ENCODE peak calls at places on chromosomes 5 and 9, in five cellular contexts. One of them, this sample, is unnamed. For H3K27me3 and H3K9me3, the result is how much of the 10 kb centered on the place peaks cover.

GRCh38 chr5:136656811-136657210 is 291.5 kb upstream of the TRPC7 start:
- DNase-seq in spleen: no peak
- DNase-seq in colonic mucosa: no peak
- DNase-seq in CD8-positive, alpha-beta memory T cell: no peak
- DNase-seq in right lobe of liver: no peak
- DNase-seq in this sample: no peak

GRCh38 chr5:10661401-10661800 is 97.5 kb downstream of the ANKRD33B start:
- DNase-seq in spleen: no peak
- DNase-seq in colonic mucosa: no peak
- DNase-seq in CD8-positive, alpha-beta memory T cell: no peak
- DNase-seq in right lobe of liver: no peak
- DNase-seq in this sample: no peak

GRCh38 chr9:129473523-129474244 is 147.2 kb downstream of the C9orf50 start:
- DNase-seq in spleen: no peak
- DNase-seq in colonic mucosa: no peak
- DNase-seq in CD8-positive, alpha-beta memory T cell: no peak
- DNase-seq in right lobe of liver: no peak
- DNase-seq in this sample: no peak

GRCh38 chr5:109388407-109388806 is 21.4 kb downstream of the PJA2 start:
- DNase-seq in spleen: no peak
- DNase-seq in colonic mucosa: no peak
- DNase-seq in CD8-positive, alpha-beta memory T cell: no peak
- DNase-seq in right lobe of liver: no peak
- DNase-seq in this sample: no peak

GRCh38 chr5:151264113-151264512 is 11.1 kb downstream of the GM2A start:
- DNase-seq in spleen: no peak
- DNase-seq in colonic mucosa: no peak
- DNase-seq in CD8-positive, alpha-beta memory T cell: no peak
- DNase-seq in right lobe of liver: no peak
- DNase-seq in this sample: no peak

GRCh38 chr5:6703791-6704190 is 9.4 kb upstream of the TENT4A start:
- DNase-seq in spleen: no peak
- DNase-seq in colonic mucosa: no peak
- DNase-seq in CD8-positive, alpha-beta memory T cell: no peak
- DNase-seq in right lobe of liver: no peak
- DNase-seq in this sample: no peak

GRCh38 chr5:61732796-61733195 is 400.7 kb downstream of the ZSWIM6 start:
- DNase-seq in spleen: no peak
- DNase-seq in colonic mucosa: no peak
- DNase-seq in CD8-positive, alpha-beta memory T cell: no peak
- DNase-seq in right lobe of liver: no peak
- DNase-seq in this sample: no peak

GRCh38 chr5:158430166-158430828 is 571.4 kb upstream of the CLINT1 start:
- DNase-seq in spleen: no peak
- DNase-seq in colonic mucosa: no peak
- DNase-seq in CD8-positive, alpha-beta memory T cell: no peak
- DNase-seq in right lobe of liver: no peak
- DNase-seq in this sample: no peak

GRCh38 chr5:80276186-80276585 is 20.3 kb upstream of the SERINC5 start:
- DNase-seq in spleen: no peak
- DNase-seq in colonic mucosa: no peak
- DNase-seq in CD8-positive, alpha-beta memory T cell: no peak
- DNase-seq in right lobe of liver: no peak
- DNase-seq in this sample: no peak

GRCh38 chr9:97807681-97808080 is 45.3 kb upstream of the FOXE1 start:
- DNase-seq in spleen: no peak
- DNase-seq in colonic mucosa: no peak
- DNase-seq in CD8-positive, alpha-beta memory T cell: no peak
- DNase-seq in right lobe of liver: no peak
- DNase-seq in this sample: no peak

GRCh38 chr5:117376748-117377147 is 802.1 kb upstream of the SEMA6A start:
- DNase-seq in spleen: no peak
- DNase-seq in colonic mucosa: no peak
- DNase-seq in CD8-positive, alpha-beta memory T cell: no peak
- DNase-seq in right lobe of liver: no peak
- DNase-seq in this sample: no peak

GRCh38 chr9:21750021-21750735 is 52.3 kb upstream of the MTAP start:
- DNase-seq in spleen: no peak
- DNase-seq in colonic mucosa: no peak
- DNase-seq in CD8-positive, alpha-beta memory T cell: no peak
- DNase-seq in right lobe of liver: no peak
- DNase-seq in this sample: no peak

GRCh38 chr5:104538835-104539234 is 976.2 kb upstream of the NUDT12 start:
- DNase-seq in spleen: no peak
- DNase-seq in colonic mucosa: no peak
- DNase-seq in CD8-positive, alpha-beta memory T cell: no peak
- DNase-seq in right lobe of liver: no peak
- DNase-seq in this sample: no peak

DNA sequence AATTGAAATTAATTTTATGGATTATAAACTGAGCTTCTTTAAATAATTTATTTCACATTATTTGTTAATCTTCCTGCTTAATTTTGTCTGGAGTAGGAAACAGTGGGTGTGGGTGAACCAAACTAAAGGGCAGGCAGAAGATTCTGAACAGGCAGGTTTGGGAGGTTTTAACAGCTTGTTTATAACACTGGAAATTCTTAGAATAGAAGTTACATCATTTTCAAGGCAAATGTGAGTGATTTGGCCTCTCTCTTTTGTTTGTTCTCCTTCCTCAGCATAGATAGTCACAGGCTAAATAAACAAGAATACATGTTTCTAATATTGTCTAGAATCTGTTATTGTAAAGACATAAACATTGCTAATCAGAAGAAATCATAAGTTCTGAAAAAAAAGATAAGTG is 970.9 kb upstream of the NUDT12 start:
- DNase-seq in spleen: no peak
- DNase-seq in colonic mucosa: no peak
- DNase-seq in CD8-positive, alpha-beta memory T cell: no peak
- DNase-seq in right lobe of liver: no peak
- DNase-seq in this sample: no peak
- H3K27ac ChIP-seq in spleen: no peak
- H3K27ac ChIP-seq in colonic mucosa: no peak
- H3K27ac ChIP-seq in CD8-positive, alpha-beta memory T cell: no peak
- H3K27ac ChIP-seq in right lobe of liver: no peak
- H3K27ac ChIP-seq in this sample: no peak

DNA sequence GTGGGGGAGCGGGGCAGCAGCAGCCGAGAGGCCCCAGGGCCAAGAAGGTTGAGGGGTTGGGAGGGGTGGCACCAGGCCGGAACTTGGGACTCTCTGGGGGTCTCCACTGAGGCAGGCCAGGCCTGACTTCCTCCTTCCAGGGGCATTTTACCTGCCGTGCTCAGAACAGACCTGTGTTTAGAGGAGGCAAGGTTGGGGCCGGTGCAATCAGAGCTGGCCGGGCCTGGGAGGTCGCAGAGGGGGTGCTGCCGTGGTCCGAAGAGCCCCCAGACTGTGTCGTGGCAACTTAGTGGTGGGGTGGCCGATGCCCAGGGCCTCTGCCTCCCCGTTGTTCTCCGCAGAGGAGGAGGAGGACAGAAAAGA is 21.8 kb downstream of the GLT6D1 start:
- DNase-seq in spleen: no peak
- DNase-seq in colonic mucosa: no peak
- DNase-seq in CD8-positive, alpha-beta memory T cell: no peak
- DNase-seq in right lobe of liver: no peak
- DNase-seq in this sample: no peak
- H3K27me3 ChIP-seq in spleen: half or more
- H3K27me3 ChIP-seq in colonic mucosa: under half
- H3K27me3 ChIP-seq in CD8-positive, alpha-beta memory T cell: under half
- H3K27me3 ChIP-seq in right lobe of liver: under half
- H3K27me3 ChIP-seq in this sample: under half

GRCh38 chr5:13643196-13643595 is 301.3 kb downstream of the DNAH5 start:
- DNase-seq in spleen: no peak
- DNase-seq in colonic mucosa: no peak
- DNase-seq in CD8-positive, alpha-beta memory T cell: no peak
- DNase-seq in right lobe of liver: no peak
- DNase-seq in this sample: no peak

GRCh38 chr5:13653709-13654108 is 290.8 kb downstream of the DNAH5 start:
- DNase-seq in spleen: no peak
- DNase-seq in colonic mucosa: no peak
- DNase-seq in CD8-positive, alpha-beta memory T cell: no peak
- DNase-seq in right lobe of liver: no peak
- DNase-seq in this sample: no peak

GRCh38 chr5:13643734-13644133 is 300.8 kb downstream of the DNAH5 start:
- DNase-seq in spleen: no peak
- DNase-seq in colonic mucosa: no peak
- DNase-seq in CD8-positive, alpha-beta memory T cell: no peak
- DNase-seq in right lobe of liver: no peak
- DNase-seq in this sample: no peak

GRCh38 chr5:13648822-13649221 is 295.7 kb downstream of the DNAH5 start:
- DNase-seq in spleen: no peak
- DNase-seq in colonic mucosa: no peak
- DNase-seq in CD8-positive, alpha-beta memory T cell: no peak
- DNase-seq in right lobe of liver: no peak
- DNase-seq in this sample: no peak
- H3K9me3 ChIP-seq in spleen: under half
- H3K9me3 ChIP-seq in colonic mucosa: under half
- H3K9me3 ChIP-seq in CD8-positive, alpha-beta memory T cell: under half
- H3K9me3 ChIP-seq in right lobe of liver: under half
- H3K9me3 ChIP-seq in this sample: under half

GRCh38 chr9:69805962-69806633 is 14.5 kb upstream of the CFAP95 start:
- DNase-seq in spleen: no peak
- DNase-seq in colonic mucosa: peak
- DNase-seq in CD8-positive, alpha-beta memory T cell: no peak
- DNase-seq in right lobe of liver: no peak
- DNase-seq in this sample: no peak
- H3K27ac ChIP-seq in spleen: peak
- H3K27ac ChIP-seq in colonic mucosa: peak
- H3K27ac ChIP-seq in CD8-positive, alpha-beta memory T cell: no peak
- H3K27ac ChIP-seq in right lobe of liver: no peak
- H3K27ac ChIP-seq in this sample: no peak

GRCh38 chr5:1652873-1653707 is 129.3 kb upstream of the LPCAT1 start:
- DNase-seq in spleen: no peak
- DNase-seq in colonic mucosa: peak
- DNase-seq in CD8-positive, alpha-beta memory T cell: no peak
- DNase-seq in right lobe of liver: no peak
- DNase-seq in this sample: no peak
- H3K27me3 ChIP-seq in spleen: half or more
- H3K27me3 ChIP-seq in colonic mucosa: under half
- H3K27me3 ChIP-seq in CD8-positive, alpha-beta memory T cell: under half
- H3K27me3 ChIP-seq in right lobe of liver: under half
- H3K27me3 ChIP-seq in this sample: under half

GRCh38 chr5:17738461-17738860 is 104.2 kb downstream of the TAF11L14 start:
- DNase-seq in spleen: no peak
- DNase-seq in colonic mucosa: no peak
- DNase-seq in CD8-positive, alpha-beta memory T cell: no peak
- DNase-seq in right lobe of liver: no peak
- DNase-seq in this sample: no peak
- H3K9me3 ChIP-seq in spleen: under half
- H3K9me3 ChIP-seq in colonic mucosa: under half
- H3K9me3 ChIP-seq in CD8-positive, alpha-beta memory T cell: under half
- H3K9me3 ChIP-seq in right lobe of liver: under half
- H3K9me3 ChIP-seq in this sample: under half

GRCh38 chr9:136570191-136570845 is 24.5 kb upstream of the NOTCH1 start:
- DNase-seq in spleen: no peak
- DNase-seq in colonic mucosa: no peak
- DNase-seq in CD8-positive, alpha-beta memory T cell: no peak
- DNase-seq in right lobe of liver: no peak
- DNase-seq in this sample: no peak
- H3K27ac ChIP-seq in spleen: peak
- H3K27ac ChIP-seq in colonic mucosa: no peak
- H3K27ac ChIP-seq in CD8-positive, alpha-beta memory T cell: no peak
- H3K27ac ChIP-seq in right lobe of liver: no peak
- H3K27ac ChIP-seq in this sample: no peak

GRCh38 chr9:124454296-124454695 is 4.0 kb downstream of the ADGRD2 start:
- DNase-seq in spleen: peak
- DNase-seq in colonic mucosa: no peak
- DNase-seq in CD8-positive, alpha-beta memory T cell: no peak
- DNase-seq in right lobe of liver: no peak
- DNase-seq in this sample: peak
- H3K27me3 ChIP-seq in spleen: half or more
- H3K27me3 ChIP-seq in colonic mucosa: under half
- H3K27me3 ChIP-seq in CD8-positive, alpha-beta memory T cell: under half
- H3K27me3 ChIP-seq in right lobe of liver: under half
- H3K27me3 ChIP-seq in this sample: under half

GRCh38 chr5:168991311-168991710 is 309.6 kb downstream of the SLIT3 start:
- DNase-seq in spleen: no peak
- DNase-seq in colonic mucosa: no peak
- DNase-seq in CD8-positive, alpha-beta memory T cell: no peak
- DNase-seq in right lobe of liver: no peak
- DNase-seq in this sample: no peak
- H3K9me3 ChIP-seq in spleen: under half
- H3K9me3 ChIP-seq in colonic mucosa: under half
- H3K9me3 ChIP-seq in CD8-positive, alpha-beta memory T cell: under half
- H3K9me3 ChIP-seq in right lobe of liver: under half
- H3K9me3 ChIP-seq in this sample: under half